ENCODE peak calls at places on chromosome 22, in five cellular contexts. One of them, this sample, is unnamed. For H3K36me3, the result is how much of the 10 kb centered on the place peaks cover.

GRCh38 chr22:47206185-47206584 is 443.7 kb downstream of the TBC1D22A start:
- DNase-seq in aorta: no peak
- DNase-seq in CD8-positive, alpha-beta memory T cell: no peak
- DNase-seq in MM.1S: no peak
- DNase-seq in endodermal cell: peak
- DNase-seq in this sample: no peak

GRCh38 chr22:42785706-42786499 is 65.2 kb upstream of the A4GALT start:
- DNase-seq in aorta: no peak
- DNase-seq in CD8-positive, alpha-beta memory T cell: no peak
- DNase-seq in MM.1S: no peak
- DNase-seq in endodermal cell: no peak
- DNase-seq in this sample: no peak

GRCh38 chr22:17963015-17963414 is 61.3 kb downstream of the MICAL3 start:
- DNase-seq in aorta: no peak
- DNase-seq in CD8-positive, alpha-beta memory T cell: no peak
- DNase-seq in MM.1S: no peak
- DNase-seq in endodermal cell: no peak
- DNase-seq in this sample: no peak

GRCh38 chr22:41768420-41768819 is 32.1 kb upstream of the CCDC134 start:
- DNase-seq in aorta: no peak
- DNase-seq in CD8-positive, alpha-beta memory T cell: no peak
- DNase-seq in MM.1S: no peak
- DNase-seq in endodermal cell: no peak
- DNase-seq in this sample: no peak

GRCh38 chr22:41425704-41426365 is 20.8 kb downstream of the TOB2 start:
- DNase-seq in aorta: no peak
- DNase-seq in CD8-positive, alpha-beta memory T cell: no peak
- DNase-seq in MM.1S: peak
- DNase-seq in endodermal cell: peak
- DNase-seq in this sample: no peak

GRCh38 chr22:27466229-27466628 is 335.3 kb downstream of the MN1 start:
- DNase-seq in aorta: no peak
- DNase-seq in CD8-positive, alpha-beta memory T cell: no peak
- DNase-seq in MM.1S: no peak
- DNase-seq in endodermal cell: no peak
- DNase-seq in this sample: no peak

GRCh38 chr22:21938071-21938822 is 14.4 kb downstream of the PPM1F start:
- DNase-seq in aorta: peak
- DNase-seq in CD8-positive, alpha-beta memory T cell: peak
- DNase-seq in MM.1S: peak
- DNase-seq in endodermal cell: peak
- DNase-seq in this sample: peak

GRCh38 chr22:21927174-21927823 is 25.3 kb downstream of the PPM1F start:
- DNase-seq in aorta: no peak
- DNase-seq in CD8-positive, alpha-beta memory T cell: no peak
- DNase-seq in MM.1S: no peak
- DNase-seq in endodermal cell: peak
- DNase-seq in this sample: no peak

GRCh38 chr22:39024923-39025322 is 4.0 kb downstream of the APOBEC3D start:
- DNase-seq in aorta: no peak
- DNase-seq in CD8-positive, alpha-beta memory T cell: no peak
- DNase-seq in MM.1S: peak
- DNase-seq in endodermal cell: no peak
- DNase-seq in this sample: no peak

GRCh38 chr22:44500623-44501022 is 2.6 kb upstream of the RTL6 start:
- DNase-seq in aorta: no peak
- DNase-seq in CD8-positive, alpha-beta memory T cell: no peak
- DNase-seq in MM.1S: no peak
- DNase-seq in endodermal cell: no peak
- DNase-seq in this sample: no peak

GRCh38 chr22:25837288-25837900 is 95.4 kb downstream of the MYO18B start:
- DNase-seq in aorta: no peak
- DNase-seq in CD8-positive, alpha-beta memory T cell: no peak
- DNase-seq in MM.1S: no peak
- DNase-seq in endodermal cell: no peak
- DNase-seq in this sample: no peak

GRCh38 chr22:43230983-43231723 is 44.2 kb upstream of the TTLL12 start:
- DNase-seq in aorta: no peak
- DNase-seq in CD8-positive, alpha-beta memory T cell: peak
- DNase-seq in MM.1S: peak
- DNase-seq in endodermal cell: peak
- DNase-seq in this sample: peak

GRCh38 chr22:31738566-31738965 is 11.4 kb downstream of the PRR14L start:
- DNase-seq in aorta: no peak
- DNase-seq in CD8-positive, alpha-beta memory T cell: no peak
- DNase-seq in MM.1S: no peak
- DNase-seq in endodermal cell: no peak
- DNase-seq in this sample: no peak

GRCh38 chr22:44597616-44598015 is 99.6 kb upstream of the RTL6 start:
- DNase-seq in aorta: no peak
- DNase-seq in CD8-positive, alpha-beta memory T cell: no peak
- DNase-seq in MM.1S: no peak
- DNase-seq in endodermal cell: no peak
- DNase-seq in this sample: no peak

GRCh38 chr22:35324762-35325161 is 25.1 kb downstream of the TOM1 start:
- DNase-seq in aorta: peak
- DNase-seq in CD8-positive, alpha-beta memory T cell: no peak
- DNase-seq in MM.1S: no peak
- DNase-seq in endodermal cell: no peak
- DNase-seq in this sample: no peak

GRCh38 chr22:22508274-22509176 is at the start of gene ZNF280B:
- DNase-seq in aorta: peak
- DNase-seq in CD8-positive, alpha-beta memory T cell: peak
- DNase-seq in MM.1S: peak
- DNase-seq in endodermal cell: peak
- DNase-seq in this sample: peak

GRCh38 chr22:46147061-46147460 is 3.3 kb upstream of the PPARA start:
- DNase-seq in aorta: peak
- DNase-seq in CD8-positive, alpha-beta memory T cell: no peak
- DNase-seq in MM.1S: no peak
- DNase-seq in endodermal cell: peak
- DNase-seq in this sample: no peak

GRCh38 chr22:46002757-46003270 is 25.9 kb upstream of the WNT7B start:
- DNase-seq in aorta: peak
- DNase-seq in CD8-positive, alpha-beta memory T cell: no peak
- DNase-seq in MM.1S: no peak
- DNase-seq in endodermal cell: no peak
- DNase-seq in this sample: peak

GRCh38 chr22:29998627-29999026 is 81.6 kb upstream of the HORMAD2 start:
- DNase-seq in aorta: no peak
- DNase-seq in CD8-positive, alpha-beta memory T cell: no peak
- DNase-seq in MM.1S: no peak
- DNase-seq in endodermal cell: no peak
- DNase-seq in this sample: no peak

GRCh38 chr22:33923660-33924246 is 3.5 kb upstream of the LARGE1 start:
- DNase-seq in aorta: no peak
- DNase-seq in CD8-positive, alpha-beta memory T cell: no peak
- DNase-seq in MM.1S: peak
- DNase-seq in endodermal cell: peak
- DNase-seq in this sample: peak

GRCh38 chr22:38455530-38456271 is 702 bp upstream of the KCNJ4 start:
- DNase-seq in aorta: no peak
- DNase-seq in CD8-positive, alpha-beta memory T cell: no peak
- DNase-seq in MM.1S: no peak
- DNase-seq in endodermal cell: peak
- DNase-seq in this sample: no peak

GRCh38 chr22:28813772-28814518 is 13.6 kb upstream of the XBP1 start:
- DNase-seq in aorta: no peak
- DNase-seq in CD8-positive, alpha-beta memory T cell: no peak
- DNase-seq in MM.1S: no peak
- DNase-seq in endodermal cell: no peak
- DNase-seq in this sample: peak

GRCh38 chr22:37001826-37002225 is 17.4 kb downstream of the TST start:
- DNase-seq in aorta: no peak
- DNase-seq in CD8-positive, alpha-beta memory T cell: no peak
- DNase-seq in MM.1S: no peak
- DNase-seq in endodermal cell: peak
- DNase-seq in this sample: no peak

GRCh38 chr22:36999463-36999862 is 19.8 kb downstream of the TST start:
- DNase-seq in aorta: no peak
- DNase-seq in CD8-positive, alpha-beta memory T cell: no peak
- DNase-seq in MM.1S: no peak
- DNase-seq in endodermal cell: no peak
- DNase-seq in this sample: peak

GRCh38 chr22:37000676-37001534 is 18.3 kb downstream of the TST start:
- DNase-seq in aorta: no peak
- DNase-seq in CD8-positive, alpha-beta memory T cell: no peak
- DNase-seq in MM.1S: no peak
- DNase-seq in endodermal cell: no peak
- DNase-seq in this sample: no peak

GRCh38 chr22:37002633-37003032 is 16.6 kb downstream of the TST start:
- DNase-seq in aorta: no peak
- DNase-seq in CD8-positive, alpha-beta memory T cell: no peak
- DNase-seq in MM.1S: no peak
- DNase-seq in endodermal cell: no peak
- DNase-seq in this sample: no peak

GRCh38 chr22:36998620-36999351 is 20.5 kb downstream of the TST start:
- DNase-seq in aorta: no peak
- DNase-seq in CD8-positive, alpha-beta memory T cell: no peak
- DNase-seq in MM.1S: no peak
- DNase-seq in endodermal cell: peak
- DNase-seq in this sample: peak
- H3K36me3 ChIP-seq in aorta: under half
- H3K36me3 ChIP-seq in CD8-positive, alpha-beta memory T cell: under half
- H3K36me3 ChIP-seq in MM.1S: under half
- H3K36me3 ChIP-seq in endodermal cell: under half
- H3K36me3 ChIP-seq in this sample: under half

DNA sequence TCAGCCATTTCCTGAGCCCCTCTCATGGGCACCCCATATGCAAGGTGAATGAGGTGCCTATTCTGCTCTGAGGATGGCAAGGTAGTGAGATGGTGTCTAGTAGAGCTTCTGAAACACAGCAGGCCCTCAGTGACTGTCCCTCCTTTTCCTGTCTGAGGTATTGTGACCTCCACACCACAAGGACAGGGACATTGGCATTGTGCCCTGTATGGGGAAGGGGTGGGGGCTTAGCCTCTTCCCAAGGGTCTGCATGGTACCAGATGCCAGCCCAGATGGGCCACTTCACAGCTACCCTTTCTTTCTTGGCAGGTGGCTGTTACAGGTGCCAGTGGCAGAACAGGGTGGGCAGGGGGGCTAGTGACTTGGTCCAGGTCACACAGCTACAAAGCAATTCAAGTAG is 78.8 kb downstream of the CABIN1 start:
- DNase-seq in aorta: peak
- DNase-seq in CD8-positive, alpha-beta memory T cell: no peak
- DNase-seq in MM.1S: no peak
- DNase-seq in endodermal cell: no peak
- DNase-seq in this sample: no peak
- H3K36me3 ChIP-seq in aorta: under half
- H3K36me3 ChIP-seq in CD8-positive, alpha-beta memory T cell: half or more
- H3K36me3 ChIP-seq in MM.1S: under half
- H3K36me3 ChIP-seq in endodermal cell: half or more
- H3K36me3 ChIP-seq in this sample: half or more

GRCh38 chr22:20088263-20088648 is 8.2 kb downstream of the DGCR8 start:
- DNase-seq in aorta: peak
- DNase-seq in CD8-positive, alpha-beta memory T cell: no peak
- DNase-seq in MM.1S: no peak
- DNase-seq in endodermal cell: no peak
- DNase-seq in this sample: no peak

GRCh38 chr22:20086101-20086599 is 6.1 kb downstream of the DGCR8 start:
- DNase-seq in aorta: peak
- DNase-seq in CD8-positive, alpha-beta memory T cell: no peak
- DNase-seq in MM.1S: no peak
- DNase-seq in endodermal cell: no peak
- DNase-seq in this sample: no peak

GRCh38 chr22:20089226-20089976 is 9.4 kb downstream of the DGCR8 start:
- DNase-seq in aorta: peak
- DNase-seq in CD8-positive, alpha-beta memory T cell: no peak
- DNase-seq in MM.1S: no peak
- DNase-seq in endodermal cell: no peak
- DNase-seq in this sample: no peak

GRCh38 chr22:20086763-20087162 is 6.7 kb downstream of the DGCR8 start:
- DNase-seq in aorta: peak
- DNase-seq in CD8-positive, alpha-beta memory T cell: no peak
- DNase-seq in MM.1S: no peak
- DNase-seq in endodermal cell: no peak
- DNase-seq in this sample: no peak

DNA sequence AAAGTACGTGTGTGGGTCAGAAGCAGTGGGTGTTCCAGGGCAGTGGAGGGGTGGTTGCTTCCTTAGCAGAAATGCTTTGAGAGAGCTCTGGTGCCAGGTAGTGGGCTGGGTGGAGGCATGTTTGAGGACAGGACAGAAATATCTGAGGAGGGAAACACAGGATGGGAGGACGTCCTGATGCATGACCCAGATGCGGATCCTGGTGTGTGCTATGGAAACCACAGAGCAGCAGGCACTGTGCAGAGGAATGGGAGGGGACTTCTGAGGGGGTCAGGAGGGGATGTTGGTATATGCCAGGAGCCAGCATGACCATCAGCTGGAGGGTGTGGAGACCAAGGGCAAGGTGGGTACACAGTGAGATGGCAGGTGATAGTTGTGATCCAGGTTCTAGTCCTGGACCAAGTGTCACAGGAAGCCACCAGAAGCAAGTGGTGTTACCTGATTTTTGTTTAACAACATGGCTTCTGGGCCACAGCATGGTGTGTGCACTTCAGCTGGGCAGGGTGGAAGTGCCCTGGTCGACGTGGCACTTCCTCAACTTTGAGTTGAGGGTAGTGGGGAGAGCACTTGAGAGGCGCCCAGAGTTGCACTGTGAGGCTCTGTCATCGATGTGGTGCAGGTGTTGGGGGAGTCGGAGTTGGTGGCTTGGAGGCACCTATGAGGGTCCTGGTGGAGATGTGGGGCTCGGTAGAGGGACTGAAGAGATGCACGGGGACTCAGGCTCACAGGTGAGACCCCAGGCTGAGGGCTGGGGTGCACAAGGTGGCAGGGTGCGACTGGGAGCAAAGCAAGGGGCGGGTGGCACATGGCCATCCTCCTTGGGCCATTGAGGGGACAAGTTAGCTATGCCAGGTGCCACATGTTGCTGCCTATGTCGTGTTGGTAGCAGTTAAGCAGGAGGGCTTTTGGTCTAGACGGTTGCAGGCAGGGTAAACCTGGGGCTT is 7.5 kb downstream of the DGCR8 start:
- DNase-seq in aorta: peak
- DNase-seq in CD8-positive, alpha-beta memory T cell: no peak
- DNase-seq in MM.1S: no peak
- DNase-seq in endodermal cell: no peak
- DNase-seq in this sample: no peak
- H3K36me3 ChIP-seq in aorta: under half
- H3K36me3 ChIP-seq in CD8-positive, alpha-beta memory T cell: half or more
- H3K36me3 ChIP-seq in MM.1S: under half
- H3K36me3 ChIP-seq in endodermal cell: half or more
- H3K36me3 ChIP-seq in this sample: half or more

GRCh38 chr22:40122792-40123191 is 54.9 kb upstream of the TNRC6B start:
- DNase-seq in aorta: no peak
- DNase-seq in CD8-positive, alpha-beta memory T cell: no peak
- DNase-seq in MM.1S: no peak
- DNase-seq in endodermal cell: no peak
- DNase-seq in this sample: no peak

GRCh38 chr22:40118979-40119378 is 58.7 kb upstream of the TNRC6B start:
- DNase-seq in aorta: no peak
- DNase-seq in CD8-positive, alpha-beta memory T cell: no peak
- DNase-seq in MM.1S: no peak
- DNase-seq in endodermal cell: no peak
- DNase-seq in this sample: no peak

GRCh38 chr22:40123387-40123786 is 54.3 kb upstream of the TNRC6B start:
- DNase-seq in aorta: no peak
- DNase-seq in CD8-positive, alpha-beta memory T cell: no peak
- DNase-seq in MM.1S: no peak
- DNase-seq in endodermal cell: no peak
- DNase-seq in this sample: no peak

GRCh38 chr22:40121463-40121862 is 56.3 kb upstream of the TNRC6B start:
- DNase-seq in aorta: no peak
- DNase-seq in CD8-positive, alpha-beta memory T cell: no peak
- DNase-seq in MM.1S: peak
- DNase-seq in endodermal cell: no peak
- DNase-seq in this sample: no peak

GRCh38 chr22:40120783-40121182 is 56.9 kb upstream of the TNRC6B start:
- DNase-seq in aorta: no peak
- DNase-seq in CD8-positive, alpha-beta memory T cell: no peak
- DNase-seq in MM.1S: no peak
- DNase-seq in endodermal cell: no peak
- DNase-seq in this sample: peak
- H3K36me3 ChIP-seq in aorta: under half
- H3K36me3 ChIP-seq in CD8-positive, alpha-beta memory T cell: under half
- H3K36me3 ChIP-seq in MM.1S: under half
- H3K36me3 ChIP-seq in endodermal cell: under half
- H3K36me3 ChIP-seq in this sample: under half

This sample was measured in adrenal gland.